ENCODE peak calls at places on chromosomes 13 and 19, in nine cellular contexts. One of them, this sample, is unnamed.

GRCh38 chr13:28408235-28408848 is 86.6 kb downstream of the FLT1 start:
- DNase-seq in endothelial cell of umbilical vein: peak
- DNase-seq in EL: no peak
- DNase-seq in CD8-positive, alpha-beta memory T cell: no peak
- DNase-seq in CD4-positive, alpha-beta T cell: no peak
- DNase-seq in stimulated activated CD4-positive, alpha-beta T cell treated with anti-CD3 and anti-CD28 coated beads, Interleukin-12 subunit alpha, Interleukin-12 subunit beta, amount 100 ng/mL, for 4 hours: no peak
- DNase-seq in fibroblast of lung: no peak
- DNase-seq in CD8-positive, alpha-beta T cell: no peak
- DNase-seq in BJ: no peak
- DNase-seq in this sample: no peak

GRCh38 chr19:17468302-17469091 is 1.8 kb upstream of the SLC27A1 start:
- DNase-seq in CD4-positive, alpha-beta T cell: no peak
- DNase-seq in stimulated activated CD4-positive, alpha-beta T cell treated with anti-CD3 and anti-CD28 coated beads, Interleukin-12 subunit alpha, Interleukin-12 subunit beta, amount 100 ng/mL, for 4 hours: no peak
- DNase-seq in BJ: no peak
- DNase-seq in fibroblast of lung: no peak
- DNase-seq in endothelial cell of umbilical vein: no peak
- DNase-seq in EL: no peak
- DNase-seq in CD8-positive, alpha-beta T cell: no peak
- DNase-seq in CD8-positive, alpha-beta memory T cell: no peak
- DNase-seq in this sample: no peak

GRCh38 chr13:33205804-33206221 is 79.7 kb downstream of the STARD13 start:
- DNase-seq in CD8-positive, alpha-beta memory T cell: no peak
- DNase-seq in BJ: no peak
- DNase-seq in CD4-positive, alpha-beta T cell: no peak
- DNase-seq in endothelial cell of umbilical vein: peak
- DNase-seq in stimulated activated CD4-positive, alpha-beta T cell treated with anti-CD3 and anti-CD28 coated beads, Interleukin-12 subunit alpha, Interleukin-12 subunit beta, amount 100 ng/mL, for 4 hours: no peak
- DNase-seq in fibroblast of lung: peak
- DNase-seq in CD8-positive, alpha-beta T cell: no peak
- DNase-seq in EL: no peak
- DNase-seq in this sample: no peak

GRCh38 chr19:34188388-34188787 is 16.1 kb downstream of the LSM14A start:
- DNase-seq in stimulated activated CD4-positive, alpha-beta T cell treated with anti-CD3 and anti-CD28 coated beads, Interleukin-12 subunit alpha, Interleukin-12 subunit beta, amount 100 ng/mL, for 4 hours: no peak
- DNase-seq in CD8-positive, alpha-beta T cell: no peak
- DNase-seq in CD4-positive, alpha-beta T cell: no peak
- DNase-seq in EL: no peak
- DNase-seq in CD8-positive, alpha-beta memory T cell: no peak
- DNase-seq in endothelial cell of umbilical vein: no peak
- DNase-seq in BJ: no peak
- DNase-seq in fibroblast of lung: no peak
- DNase-seq in this sample: no peak

GRCh38 chr13:111484129-111484925 is 163.9 kb downstream of the TEX29 start:
- DNase-seq in fibroblast of lung: no peak
- DNase-seq in CD8-positive, alpha-beta memory T cell: no peak
- DNase-seq in BJ: no peak
- DNase-seq in endothelial cell of umbilical vein: no peak
- DNase-seq in CD8-positive, alpha-beta T cell: no peak
- DNase-seq in EL: no peak
- DNase-seq in CD4-positive, alpha-beta T cell: no peak
- DNase-seq in stimulated activated CD4-positive, alpha-beta T cell treated with anti-CD3 and anti-CD28 coated beads, Interleukin-12 subunit alpha, Interleukin-12 subunit beta, amount 100 ng/mL, for 4 hours: no peak
- DNase-seq in this sample: no peak

GRCh38 chr13:51455532-51455931 is 2.7 kb upstream of the INTS6 start:
- DNase-seq in EL: no peak
- DNase-seq in endothelial cell of umbilical vein: no peak
- DNase-seq in BJ: no peak
- DNase-seq in fibroblast of lung: no peak
- DNase-seq in stimulated activated CD4-positive, alpha-beta T cell treated with anti-CD3 and anti-CD28 coated beads, Interleukin-12 subunit alpha, Interleukin-12 subunit beta, amount 100 ng/mL, for 4 hours: no peak
- DNase-seq in CD8-positive, alpha-beta memory T cell: no peak
- DNase-seq in CD4-positive, alpha-beta T cell: no peak
- DNase-seq in CD8-positive, alpha-beta T cell: no peak
- DNase-seq in this sample: no peak

GRCh38 chr13:34070006-34070405 is 252.1 kb downstream of the RFC3 start:
- DNase-seq in endothelial cell of umbilical vein: peak
- DNase-seq in CD4-positive, alpha-beta T cell: no peak
- DNase-seq in CD8-positive, alpha-beta T cell: no peak
- DNase-seq in EL: peak
- DNase-seq in fibroblast of lung: peak
- DNase-seq in stimulated activated CD4-positive, alpha-beta T cell treated with anti-CD3 and anti-CD28 coated beads, Interleukin-12 subunit alpha, Interleukin-12 subunit beta, amount 100 ng/mL, for 4 hours: no peak
- DNase-seq in CD8-positive, alpha-beta memory T cell: no peak
- DNase-seq in BJ: no peak
- DNase-seq in this sample: peak

GRCh38 chr13:39317284-39317683 is 279.0 kb downstream of the NHLRC3 start:
- DNase-seq in stimulated activated CD4-positive, alpha-beta T cell treated with anti-CD3 and anti-CD28 coated beads, Interleukin-12 subunit alpha, Interleukin-12 subunit beta, amount 100 ng/mL, for 4 hours: no peak
- DNase-seq in CD8-positive, alpha-beta T cell: no peak
- DNase-seq in endothelial cell of umbilical vein: peak
- DNase-seq in CD8-positive, alpha-beta memory T cell: no peak
- DNase-seq in CD4-positive, alpha-beta T cell: no peak
- DNase-seq in BJ: no peak
- DNase-seq in fibroblast of lung: peak
- DNase-seq in EL: peak
- DNase-seq in this sample: peak

GRCh38 chr19:15702590-15702930 is 25.3 kb upstream of the OR10H2 start:
- DNase-seq in CD8-positive, alpha-beta memory T cell: peak
- DNase-seq in CD8-positive, alpha-beta T cell: peak
- DNase-seq in CD4-positive, alpha-beta T cell: peak
- DNase-seq in BJ: no peak
- DNase-seq in endothelial cell of umbilical vein: peak
- DNase-seq in fibroblast of lung: peak
- DNase-seq in stimulated activated CD4-positive, alpha-beta T cell treated with anti-CD3 and anti-CD28 coated beads, Interleukin-12 subunit alpha, Interleukin-12 subunit beta, amount 100 ng/mL, for 4 hours: no peak
- DNase-seq in EL: peak
- DNase-seq in this sample: no peak

GRCh38 chr13:44212633-44213387 is 160.8 kb upstream of the SERP2 start:
- DNase-seq in CD4-positive, alpha-beta T cell: no peak
- DNase-seq in fibroblast of lung: peak
- DNase-seq in EL: no peak
- DNase-seq in endothelial cell of umbilical vein: no peak
- DNase-seq in BJ: no peak
- DNase-seq in stimulated activated CD4-positive, alpha-beta T cell treated with anti-CD3 and anti-CD28 coated beads, Interleukin-12 subunit alpha, Interleukin-12 subunit beta, amount 100 ng/mL, for 4 hours: no peak
- DNase-seq in CD8-positive, alpha-beta T cell: no peak
- DNase-seq in CD8-positive, alpha-beta memory T cell: no peak
- DNase-seq in this sample: no peak

GRCh38 chr19:16506961-16507360 is 10.8 kb downstream of the C19orf44 start:
- DNase-seq in stimulated activated CD4-positive, alpha-beta T cell treated with anti-CD3 and anti-CD28 coated beads, Interleukin-12 subunit alpha, Interleukin-12 subunit beta, amount 100 ng/mL, for 4 hours: no peak
- DNase-seq in fibroblast of lung: no peak
- DNase-seq in CD8-positive, alpha-beta memory T cell: no peak
- DNase-seq in CD4-positive, alpha-beta T cell: no peak
- DNase-seq in EL: no peak
- DNase-seq in endothelial cell of umbilical vein: no peak
- DNase-seq in BJ: no peak
- DNase-seq in CD8-positive, alpha-beta T cell: no peak
- DNase-seq in this sample: no peak

GRCh38 chr13:108915634-108916497 is 286.5 kb downstream of the MYO16 start:
- DNase-seq in EL: peak
- DNase-seq in CD8-positive, alpha-beta T cell: peak
- DNase-seq in endothelial cell of umbilical vein: peak
- DNase-seq in CD8-positive, alpha-beta memory T cell: peak
- DNase-seq in CD4-positive, alpha-beta T cell: peak
- DNase-seq in fibroblast of lung: peak
- DNase-seq in stimulated activated CD4-positive, alpha-beta T cell treated with anti-CD3 and anti-CD28 coated beads, Interleukin-12 subunit alpha, Interleukin-12 subunit beta, amount 100 ng/mL, for 4 hours: peak
- DNase-seq in BJ: no peak
- DNase-seq in this sample: peak

GRCh38 chr13:51004918-51005460 is 95.4 kb downstream of the RNASEH2B start:
- DNase-seq in stimulated activated CD4-positive, alpha-beta T cell treated with anti-CD3 and anti-CD28 coated beads, Interleukin-12 subunit alpha, Interleukin-12 subunit beta, amount 100 ng/mL, for 4 hours: no peak
- DNase-seq in CD8-positive, alpha-beta T cell: no peak
- DNase-seq in CD4-positive, alpha-beta T cell: no peak
- DNase-seq in EL: no peak
- DNase-seq in endothelial cell of umbilical vein: no peak
- DNase-seq in fibroblast of lung: no peak
- DNase-seq in BJ: no peak
- DNase-seq in CD8-positive, alpha-beta memory T cell: no peak
- DNase-seq in this sample: no peak